ENCODE peak calls at places on chromosome X, in six cellular contexts. One of them, this sample, is unnamed.

GRCh38 chrX:19879181-19879580 is 8.2 kb downstream of the SH3KBP1 start:
- DNase-seq in activated CD8-positive, alpha-beta memory T cell treated with anti-CD3 and anti-CD28 coated beads for 48 hours: no peak
- DNase-seq in fibroblast of lung: no peak
- DNase-seq in DMS53: no peak
- DNase-seq in NCI-H2171 treated with DMSO at 0.1 percent for 48 hours: no peak
- DNase-seq in GDM1: no peak
- DNase-seq in this sample: no peak

GRCh38 chrX:134875679-134876078 is 115.1 kb upstream of the SMIM10 start:
- DNase-seq in activated CD8-positive, alpha-beta memory T cell treated with anti-CD3 and anti-CD28 coated beads for 48 hours: no peak
- DNase-seq in fibroblast of lung: no peak
- DNase-seq in DMS53: no peak
- DNase-seq in NCI-H2171 treated with DMSO at 0.1 percent for 48 hours: no peak
- DNase-seq in GDM1: no peak
- DNase-seq in this sample: no peak

GRCh38 chrX:10106801-10107200 is 50.0 kb upstream of the CLCN4 start:
- DNase-seq in activated CD8-positive, alpha-beta memory T cell treated with anti-CD3 and anti-CD28 coated beads for 48 hours: no peak
- DNase-seq in fibroblast of lung: no peak
- DNase-seq in DMS53: no peak
- DNase-seq in NCI-H2171 treated with DMSO at 0.1 percent for 48 hours: peak; percentile 34
- DNase-seq in GDM1: no peak
- DNase-seq in this sample: no peak

GRCh38 chrX:18877472-18877871 is 106.4 kb downstream of the PHKA2 start:
- DNase-seq in activated CD8-positive, alpha-beta memory T cell treated with anti-CD3 and anti-CD28 coated beads for 48 hours: no peak
- DNase-seq in fibroblast of lung: no peak
- DNase-seq in DMS53: peak; percentile 81
- DNase-seq in NCI-H2171 treated with DMSO at 0.1 percent for 48 hours: no peak
- DNase-seq in GDM1: no peak
- DNase-seq in this sample: no peak

GRCh38 chrX:144006811-144007210 is 122.9 kb downstream of the UBE2NL start:
- DNase-seq in activated CD8-positive, alpha-beta memory T cell treated with anti-CD3 and anti-CD28 coated beads for 48 hours: no peak
- DNase-seq in fibroblast of lung: peak; percentile 25
- DNase-seq in DMS53: peak; percentile 37
- DNase-seq in NCI-H2171 treated with DMSO at 0.1 percent for 48 hours: no peak
- DNase-seq in GDM1: no peak
- DNase-seq in this sample: no peak

GRCh38 chrX:150692296-150692695 is 900 bp upstream of the MTMR1 start:
- DNase-seq in activated CD8-positive, alpha-beta memory T cell treated with anti-CD3 and anti-CD28 coated beads for 48 hours: no peak
- DNase-seq in fibroblast of lung: no peak
- DNase-seq in DMS53: peak; percentile 30
- DNase-seq in NCI-H2171 treated with DMSO at 0.1 percent for 48 hours: peak; percentile 38
- DNase-seq in GDM1: no peak
- DNase-seq in this sample: no peak

GRCh38 chrX:25144043-25144940 is 128.5 kb upstream of the ARX start:
- DNase-seq in activated CD8-positive, alpha-beta memory T cell treated with anti-CD3 and anti-CD28 coated beads for 48 hours: peak; percentile 11
- DNase-seq in fibroblast of lung: peak; percentile 36
- DNase-seq in DMS53: peak; percentile 79
- DNase-seq in NCI-H2171 treated with DMSO at 0.1 percent for 48 hours: peak; percentile 4
- DNase-seq in GDM1: peak; percentile 10
- DNase-seq in this sample: peak; percentile 28

GRCh38 chrX:6227445-6227820 is 1.2 kb downstream of the NLGN4X start:
- DNase-seq in activated CD8-positive, alpha-beta memory T cell treated with anti-CD3 and anti-CD28 coated beads for 48 hours: no peak
- DNase-seq in fibroblast of lung: peak; percentile 3
- DNase-seq in DMS53: no peak
- DNase-seq in NCI-H2171 treated with DMSO at 0.1 percent for 48 hours: no peak
- DNase-seq in GDM1: no peak
- DNase-seq in this sample: no peak

GRCh38 chrX:16559206-16559619 is 90.7 kb upstream of the S100G start:
- DNase-seq in activated CD8-positive, alpha-beta memory T cell treated with anti-CD3 and anti-CD28 coated beads for 48 hours: no peak
- DNase-seq in fibroblast of lung: peak; percentile 31
- DNase-seq in DMS53: no peak
- DNase-seq in NCI-H2171 treated with DMSO at 0.1 percent for 48 hours: no peak
- DNase-seq in GDM1: no peak
- DNase-seq in this sample: no peak

GRCh38 chrX:150573702-150574101 is 5.3 kb downstream of the MTM1 start:
- DNase-seq in activated CD8-positive, alpha-beta memory T cell treated with anti-CD3 and anti-CD28 coated beads for 48 hours: no peak
- DNase-seq in fibroblast of lung: no peak
- DNase-seq in DMS53: no peak
- DNase-seq in NCI-H2171 treated with DMSO at 0.1 percent for 48 hours: no peak
- DNase-seq in GDM1: no peak
- DNase-seq in this sample: no peak

GRCh38 chrX:131895807-131896206 is 127.3 kb upstream of the STK26 start:
- DNase-seq in activated CD8-positive, alpha-beta memory T cell treated with anti-CD3 and anti-CD28 coated beads for 48 hours: no peak
- DNase-seq in fibroblast of lung: no peak
- DNase-seq in DMS53: peak; percentile 1
- DNase-seq in NCI-H2171 treated with DMSO at 0.1 percent for 48 hours: no peak
- DNase-seq in GDM1: no peak
- DNase-seq in this sample: no peak

GRCh38 chrX:11724122-11725017 is 33.7 kb upstream of the MSL3 start:
- DNase-seq in activated CD8-positive, alpha-beta memory T cell treated with anti-CD3 and anti-CD28 coated beads for 48 hours: no peak
- DNase-seq in fibroblast of lung: peak; percentile 19
- DNase-seq in DMS53: peak; percentile 42
- DNase-seq in NCI-H2171 treated with DMSO at 0.1 percent for 48 hours: peak; percentile 2
- DNase-seq in GDM1: no peak
- DNase-seq in this sample: no peak

GRCh38 chrX:19721726-19722370 is 165.6 kb downstream of the SH3KBP1 start:
- DNase-seq in activated CD8-positive, alpha-beta memory T cell treated with anti-CD3 and anti-CD28 coated beads for 48 hours: no peak
- DNase-seq in fibroblast of lung: peak; percentile 23
- DNase-seq in DMS53: no peak
- DNase-seq in NCI-H2171 treated with DMSO at 0.1 percent for 48 hours: no peak
- DNase-seq in GDM1: no peak
- DNase-seq in this sample: no peak

GRCh38 chrX:43702660-43703059 is 46.6 kb downstream of the MAOA start:
- DNase-seq in activated CD8-positive, alpha-beta memory T cell treated with anti-CD3 and anti-CD28 coated beads for 48 hours: no peak
- DNase-seq in fibroblast of lung: peak; percentile 2
- DNase-seq in DMS53: no peak
- DNase-seq in NCI-H2171 treated with DMSO at 0.1 percent for 48 hours: no peak
- DNase-seq in GDM1: no peak
- DNase-seq in this sample: no peak

GRCh38 chrX:65674351-65674893 is 7.0 kb downstream of the MSN start:
- DNase-seq in activated CD8-positive, alpha-beta memory T cell treated with anti-CD3 and anti-CD28 coated beads for 48 hours: no peak
- DNase-seq in fibroblast of lung: peak; percentile 21
- DNase-seq in DMS53: no peak
- DNase-seq in NCI-H2171 treated with DMSO at 0.1 percent for 48 hours: no peak
- DNase-seq in GDM1: no peak
- DNase-seq in this sample: no peak

GRCh38 chrX:47562615-47563243 is 1.7 kb downstream of the ARAF start:
- DNase-seq in activated CD8-positive, alpha-beta memory T cell treated with anti-CD3 and anti-CD28 coated beads for 48 hours: no peak
- DNase-seq in fibroblast of lung: no peak
- DNase-seq in DMS53: peak; percentile 42
- DNase-seq in NCI-H2171 treated with DMSO at 0.1 percent for 48 hours: no peak
- DNase-seq in GDM1: peak; percentile 30
- DNase-seq in this sample: no peak

GRCh38 chrX:14903891-14904290 is 30.7 kb downstream of the MOSPD2 start:
- DNase-seq in activated CD8-positive, alpha-beta memory T cell treated with anti-CD3 and anti-CD28 coated beads for 48 hours: no peak
- DNase-seq in fibroblast of lung: peak; percentile 45
- DNase-seq in DMS53: no peak
- DNase-seq in NCI-H2171 treated with DMSO at 0.1 percent for 48 hours: no peak
- DNase-seq in GDM1: no peak
- DNase-seq in this sample: no peak

GRCh38 chrX:47831788-47832187 is 4.9 kb upstream of the ZNF81 start:
- DNase-seq in activated CD8-positive, alpha-beta memory T cell treated with anti-CD3 and anti-CD28 coated beads for 48 hours: peak; percentile 7
- DNase-seq in fibroblast of lung: peak; percentile 12
- DNase-seq in DMS53: peak; percentile 78
- DNase-seq in NCI-H2171 treated with DMSO at 0.1 percent for 48 hours: peak; percentile 5
- DNase-seq in GDM1: peak; percentile 21
- DNase-seq in this sample: peak; percentile 54

GRCh38 chrX:136714626-136715599 is 65.8 kb downstream of the ARHGEF6 start:
- DNase-seq in activated CD8-positive, alpha-beta memory T cell treated with anti-CD3 and anti-CD28 coated beads for 48 hours: no peak
- DNase-seq in fibroblast of lung: no peak
- DNase-seq in DMS53: no peak
- DNase-seq in NCI-H2171 treated with DMSO at 0.1 percent for 48 hours: no peak
- DNase-seq in GDM1: peak; percentile 8
- DNase-seq in this sample: no peak

GRCh38 chrX:41695464-41695863 is 6.7 kb downstream of the GPR34 start:
- DNase-seq in activated CD8-positive, alpha-beta memory T cell treated with anti-CD3 and anti-CD28 coated beads for 48 hours: no peak
- DNase-seq in fibroblast of lung: peak; percentile 46
- DNase-seq in DMS53: no peak
- DNase-seq in NCI-H2171 treated with DMSO at 0.1 percent for 48 hours: no peak
- DNase-seq in GDM1: no peak
- DNase-seq in this sample: no peak

GRCh38 chrX:2514131-2514530 is 13.4 kb upstream of the DHRSX start:
- DNase-seq in activated CD8-positive, alpha-beta memory T cell treated with anti-CD3 and anti-CD28 coated beads for 48 hours: no peak
- DNase-seq in fibroblast of lung: no peak
- DNase-seq in DMS53: no peak
- DNase-seq in NCI-H2171 treated with DMSO at 0.1 percent for 48 hours: no peak
- DNase-seq in GDM1: no peak
- DNase-seq in this sample: no peak

GRCh38 chrX:10050481-10050880 is 83.3 kb downstream of the CLDN34 start:
- DNase-seq in activated CD8-positive, alpha-beta memory T cell treated with anti-CD3 and anti-CD28 coated beads for 48 hours: no peak
- DNase-seq in fibroblast of lung: peak; percentile 74
- DNase-seq in DMS53: no peak
- DNase-seq in NCI-H2171 treated with DMSO at 0.1 percent for 48 hours: no peak
- DNase-seq in GDM1: no peak
- DNase-seq in this sample: no peak

GRCh38 chrX:42248226-42248625 is 324.9 kb upstream of the CASK start:
- DNase-seq in activated CD8-positive, alpha-beta memory T cell treated with anti-CD3 and anti-CD28 coated beads for 48 hours: no peak
- DNase-seq in fibroblast of lung: no peak
- DNase-seq in DMS53: no peak
- DNase-seq in NCI-H2171 treated with DMSO at 0.1 percent for 48 hours: no peak
- DNase-seq in GDM1: no peak
- DNase-seq in this sample: peak; percentile 6

GRCh38 chrX:109774706-109775105 is 41.6 kb upstream of the ACSL4 start:
- DNase-seq in activated CD8-positive, alpha-beta memory T cell treated with anti-CD3 and anti-CD28 coated beads for 48 hours: no peak
- DNase-seq in fibroblast of lung: peak; percentile 73
- DNase-seq in DMS53: no peak
- DNase-seq in NCI-H2171 treated with DMSO at 0.1 percent for 48 hours: no peak
- DNase-seq in GDM1: no peak
- DNase-seq in this sample: peak; percentile 41

GRCh38 chrX:44904542-44905115 is 31.6 kb downstream of the KDM6A start:
- DNase-seq in activated CD8-positive, alpha-beta memory T cell treated with anti-CD3 and anti-CD28 coated beads for 48 hours: no peak
- DNase-seq in fibroblast of lung: peak; percentile 25
- DNase-seq in DMS53: peak; percentile 5
- DNase-seq in NCI-H2171 treated with DMSO at 0.1 percent for 48 hours: no peak
- DNase-seq in GDM1: no peak
- DNase-seq in this sample: no peak

GRCh38 chrX:18441780-18442367 is 16.5 kb downstream of the CDKL5 start:
- DNase-seq in activated CD8-positive, alpha-beta memory T cell treated with anti-CD3 and anti-CD28 coated beads for 48 hours: no peak
- DNase-seq in fibroblast of lung: no peak
- DNase-seq in DMS53: no peak
- DNase-seq in NCI-H2171 treated with DMSO at 0.1 percent for 48 hours: no peak
- DNase-seq in GDM1: no peak
- DNase-seq in this sample: no peak

GRCh38 chrX:153922932-153923857 is 2.9 kb downstream of the ARHGAP4 start:
- DNase-seq in activated CD8-positive, alpha-beta memory T cell treated with anti-CD3 and anti-CD28 coated beads for 48 hours: no peak
- DNase-seq in fibroblast of lung: peak; percentile 57
- DNase-seq in DMS53: no peak
- DNase-seq in NCI-H2171 treated with DMSO at 0.1 percent for 48 hours: peak; percentile 16
- DNase-seq in GDM1: no peak
- DNase-seq in this sample: no peak

GRCh38 chrX:81890476-81890875 is 688.6 kb downstream of the SH3BGRL start:
- DNase-seq in activated CD8-positive, alpha-beta memory T cell treated with anti-CD3 and anti-CD28 coated beads for 48 hours: no peak
- DNase-seq in fibroblast of lung: no peak
- DNase-seq in DMS53: peak; percentile 64
- DNase-seq in NCI-H2171 treated with DMSO at 0.1 percent for 48 hours: no peak
- DNase-seq in GDM1: peak; percentile 64
- DNase-seq in this sample: no peak

GRCh38 chrX:136260801-136261200 is 9.6 kb upstream of the MAP7D3 start:
- DNase-seq in activated CD8-positive, alpha-beta memory T cell treated with anti-CD3 and anti-CD28 coated beads for 48 hours: no peak
- DNase-seq in fibroblast of lung: peak; percentile 79
- DNase-seq in DMS53: no peak
- DNase-seq in NCI-H2171 treated with DMSO at 0.1 percent for 48 hours: no peak
- DNase-seq in GDM1: no peak
- DNase-seq in this sample: no peak

GRCh38 chrX:28901637-28902036 is 314.4 kb downstream of the IL1RAPL1 start:
- DNase-seq in activated CD8-positive, alpha-beta memory T cell treated with anti-CD3 and anti-CD28 coated beads for 48 hours: no peak
- DNase-seq in fibroblast of lung: peak; percentile 74
- DNase-seq in DMS53: no peak
- DNase-seq in NCI-H2171 treated with DMSO at 0.1 percent for 48 hours: no peak
- DNase-seq in GDM1: no peak
- DNase-seq in this sample: no peak

GRCh38 chrX:131264053-131264452 is 25.1 kb downstream of the IGSF1 start:
- DNase-seq in activated CD8-positive, alpha-beta memory T cell treated with anti-CD3 and anti-CD28 coated beads for 48 hours: no peak
- DNase-seq in fibroblast of lung: no peak
- DNase-seq in DMS53: no peak
- DNase-seq in NCI-H2171 treated with DMSO at 0.1 percent for 48 hours: peak; percentile 7
- DNase-seq in GDM1: no peak
- DNase-seq in this sample: no peak